ENCODE peak calls at places on chromosome 5, in five cellular contexts. J is fibroblast of pulmonary artery, Y is H1, D is upper lobe of right lung, K is psoas muscle. B is an unnamed sample.

GRCh38 chr5:81505672-81506071 is 111.7 kb upstream of the ACOT12 start:
- DNase-seq in J (no peak), Y (no peak), D (no peak), K (no peak), B (no peak)

GRCh38 chr5:66882592-66883227 is 286.5 kb downstream of the MAST4 start:
- DNase-seq in J (peak; percentile 80), Y (no peak), D (no peak), K (no peak), B (peak; percentile 61)

GRCh38 chr5:60262576-60263295 is 369.2 kb upstream of the PDE4D start:
- DNase-seq in J (no peak), Y (no peak), D (no peak), K (no peak), B (no peak)

GRCh38 chr5:173953528-173954090 is 35.4 kb upstream of the C5orf47 start:
- DNase-seq in J (no peak), Y (no peak), D (no peak), K (no peak), B (peak; percentile 56)

GRCh38 chr5:171593401-171593800 is 174.0 kb downstream of the FGF18 start:
- DNase-seq in J (no peak), Y (peak; percentile 16), D (no peak), K (no peak), B (no peak)

GRCh38 chr5:80937591-80937990 is 22.6 kb upstream of the RASGRF2 start:
- DNase-seq in J (no peak), Y (no peak), D (no peak), K (no peak), B (peak; percentile 28)

GRCh38 chr5:5492087-5492933 is 69.8 kb downstream of the ICE1 start:
- DNase-seq in J (peak; percentile 73), Y (no peak), D (no peak), K (no peak), B (peak; percentile 55)

GRCh38 chr5:157180374-157181264 is at the start of gene ITK:
- DNase-seq in J (no peak), Y (no peak), D (no peak), K (no peak), B (no peak)

GRCh38 chr5:142357469-142358090 is 32.8 kb upstream of the SPRY4 start:
- DNase-seq in J (no peak), Y (no peak), D (no peak), K (no peak), B (peak; percentile 62)

GRCh38 chr5:35938518-35939227 is at the start of gene CAPSL:
- DNase-seq in J (peak; percentile 48), Y (peak; percentile 70), D (no peak), K (no peak), B (peak; percentile 61)

GRCh38 chr5:178149199-178149932 is 4.3 kb downstream of the NHP2 start:
- DNase-seq in J (no peak), Y (no peak), D (no peak), K (no peak), B (no peak)

GRCh38 chr5:111929892-111930291 is 172.9 kb upstream of the NREP start:
- DNase-seq in J (peak; percentile 88), Y (no peak), D (no peak), K (no peak), B (peak; percentile 74)

GRCh38 chr5:116771466-116772151 is 197.0 kb upstream of the SEMA6A start:
- DNase-seq in J (peak; percentile 32), Y (no peak), D (no peak), K (peak; percentile 53), B (no peak)

GRCh38 chr5:176413255-176413565 is 3.1 kb downstream of the CLTB start:
- DNase-seq in J (peak; percentile 14), Y (no peak), D (peak; percentile 40), K (peak; percentile 76), B (no peak)

GRCh38 chr5:26482817-26483375 is 555.5 kb downstream of the CDH9 start:
- DNase-seq in J (peak; percentile 3), Y (peak; percentile 63), D (no peak), K (no peak), B (peak; percentile 39)

GRCh38 chr5:173497685-173498084 is 118.8 kb downstream of the BOD1 start:
- DNase-seq in J (no peak), Y (peak; percentile 41), D (no peak), K (no peak), B (no peak)

GRCh38 chr5:51398875-51399635 is 15.8 kb downstream of the ISL1 start:
- DNase-seq in J (no peak), Y (no peak), D (no peak), K (no peak), B (no peak)
- H3K4me3 ChIP-seq in J (no peak overlapping the region), Y (peak overlapping the region; percentile 53), D (no peak overlapping the region), K (no peak overlapping the region), B (no peak overlapping the region)

GRCh38 chr5:150163547-150164059 is 3.0 kb upstream of the CDX1 start:
- DNase-seq in J (no peak), Y (no peak), D (no peak), K (peak; percentile 87), B (no peak)
- TF ChIP-seq CTCF in J (peak; percentile 29), Y (no peak), D (no peak), K (no peak), B (peak; percentile 8)

DNA sequence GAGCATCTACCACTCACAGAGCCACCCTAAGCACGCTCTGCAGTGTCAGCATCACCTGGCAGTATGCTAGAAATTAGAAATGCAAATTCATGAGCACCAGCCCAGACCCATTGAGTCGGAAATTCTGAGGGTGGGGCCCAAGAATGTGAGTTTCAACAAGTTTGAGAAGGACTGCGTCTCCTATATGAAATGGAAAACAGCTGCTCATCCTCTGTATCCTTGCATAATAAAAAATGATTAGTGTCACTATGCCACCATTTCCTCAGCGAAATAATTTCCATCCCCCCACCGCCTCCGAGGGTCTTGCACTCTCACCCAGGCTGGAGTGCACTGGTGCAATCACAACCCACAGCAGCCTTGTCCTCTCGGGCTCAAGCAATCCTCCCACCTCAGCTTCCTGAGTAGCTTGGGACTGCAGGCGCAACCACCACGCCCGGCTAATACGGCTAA is 1.3 kb upstream of the IQGAP2 start:
- DNase-seq in J (no peak), Y (no peak), D (peak; percentile 73), K (no peak), B (no peak)
- H3K4me3 ChIP-seq in J (no peak overlapping the region), Y (peak overlapping the region; percentile 47), D (peak overlapping the region; percentile 69), K (peak overlapping the region; percentile 69), B (no peak overlapping the region)

GRCh38 chr5:139950436-139950835 is 92.7 kb downstream of the NRG2 start:
- DNase-seq in J (no peak), Y (peak; percentile 30), D (no peak), K (no peak), B (no peak)

GRCh38 chr5:139952464-139953070 is 90.5 kb downstream of the NRG2 start:
- DNase-seq in J (no peak), Y (no peak), D (peak; percentile 28), K (no peak), B (no peak)

GRCh38 chr5:139951983-139952382 is 91.1 kb downstream of the NRG2 start:
- DNase-seq in J (no peak), Y (no peak), D (no peak), K (no peak), B (no peak)

GRCh38 chr5:139951296-139951924 is 91.7 kb downstream of the NRG2 start:
- DNase-seq in J (no peak), Y (peak; percentile 24), D (peak; percentile 19), K (peak; percentile 85), B (no peak)

GRCh38 chr5:139949710-139950109 is 93.4 kb downstream of the NRG2 start:
- DNase-seq in J (no peak), Y (peak; percentile 40), D (peak; percentile 58), K (no peak), B (no peak)
- TF ChIP-seq CTCF in J (no peak), Y (no peak), D (no peak), K (no peak), B (no peak)

GRCh38 chr5:52804359-52804758 is 16.6 kb downstream of the ITGA1 start:
- DNase-seq in J (peak; percentile 40), Y (no peak), D (no peak), K (no peak), B (no peak)
- H3K4me3 ChIP-seq in J (peak overlapping the region; percentile 19), Y (no peak overlapping the region), D (peak overlapping the region; percentile 79), K (peak overlapping the region; percentile 83), B (no peak overlapping the region)

GRCh38 chr5:11525020-11525419 is 379.2 kb downstream of the CTNND2 start:
- DNase-seq in J (no peak), Y (no peak), D (no peak), K (no peak), B (no peak)
- TF ChIP-seq CTCF in J (no peak), Y (no peak), D (no peak), K (no peak), B (no peak)

B was measured in astrocyte of the spinal cord.